ENCODE peak calls at places on chromosomes 13 and 19, in six cellular contexts. W is GM12864, E is HepG2, F is IMR-90, O is small intestine, M is choroid plexus epithelial cell. H is an unnamed sample.

GRCh38 chr19:30388327-30388726 is 16.1 kb downstream of the ZNF536 start:
- DNase-seq in E (no peak), O (no peak), W (no peak), M (no peak), F (no peak), H (no peak)

GRCh38 chr19:18290250-18291018 is 9.0 kb upstream of the JUND start:
- DNase-seq in O (peak; percentile 58), F (peak; percentile 52), E (no peak), W (no peak), M (no peak), H (no peak)

GRCh38 chr13:95656386-95657015 is 12.0 kb upstream of the DZIP1 start:
- DNase-seq in O (no peak), M (no peak), W (no peak), E (no peak), F (no peak), H (no peak)

GRCh38 chr13:106986033-106986484 is 418.1 kb upstream of the ARGLU1 start:
- DNase-seq in E (no peak), M (peak; percentile 13), F (peak; percentile 34), O (peak; percentile 25), W (no peak), H (peak; percentile 27)

GRCh38 chr13:31096624-31097302 is 64.9 kb downstream of the HSPH1 start:
- DNase-seq in F (no peak), M (no peak), O (no peak), E (no peak), W (no peak), H (no peak)

GRCh38 chr19:31530781-31531180 is 181.5 kb upstream of the TSHZ3 start:
- DNase-seq in W (no peak), M (no peak), F (no peak), E (no peak), O (no peak), H (no peak)

GRCh38 chr19:35154535-35155406 is at the start of gene FXYD5:
- DNase-seq in F (peak; percentile 80), W (no peak), E (no peak), M (peak; percentile 68), O (peak; percentile 35), H (peak; percentile 82)

GRCh38 chr19:32924200-32924599 is 47.6 kb downstream of the CEP89 start:
- DNase-seq in E (no peak), O (peak; percentile 31), W (no peak), F (peak; percentile 59), M (no peak), H (peak; percentile 44)

GRCh38 chr19:44608391-44608821 is 5.0 kb upstream of the IGSF23 start:
- DNase-seq in M (peak; percentile 43), F (peak; percentile 69), E (no peak), O (peak; percentile 81), W (no peak), H (peak; percentile 61)

GRCh38 chr13:33111414-33112110 is 95.3 kb downstream of the KL start:
- DNase-seq in O (peak; percentile 38), W (no peak), M (peak; percentile 78), E (peak; percentile 82), F (peak; percentile 61), H (peak; percentile 90)

GRCh38 chr13:113216165-113217056 is 7.0 kb downstream of the CUL4A start:
- DNase-seq in O (peak; percentile 42), E (peak; percentile 45), M (peak; percentile 63), F (peak; percentile 74), W (no peak), H (peak; percentile 61)

GRCh38 chr13:114161644-114162532 is 17.2 kb upstream of the CFAP97D2 start:
- DNase-seq in O (peak; percentile 65), E (peak; percentile 63), W (no peak), M (peak; percentile 34), F (peak; percentile 19), H (peak; percentile 34)

GRCh38 chr13:110339975-110340550 is 33.0 kb downstream of the COL4A2 start:
- DNase-seq in E (no peak), F (no peak), W (no peak), M (no peak), O (no peak), H (no peak)

GRCh38 chr13:110339263-110339662 is 32.2 kb downstream of the COL4A2 start:
- DNase-seq in M (no peak), W (no peak), O (no peak), E (no peak), F (no peak), H (no peak)

GRCh38 chr13:110337287-110337686 is 30.2 kb downstream of the COL4A2 start:
- DNase-seq in W (no peak), F (no peak), M (no peak), O (no peak), E (no peak), H (no peak)

GRCh38 chr13:110336681-110337080 is 29.6 kb downstream of the COL4A2 start:
- DNase-seq in E (no peak), W (no peak), M (no peak), F (peak; percentile 78), O (no peak), H (peak; percentile 84)

DNA sequence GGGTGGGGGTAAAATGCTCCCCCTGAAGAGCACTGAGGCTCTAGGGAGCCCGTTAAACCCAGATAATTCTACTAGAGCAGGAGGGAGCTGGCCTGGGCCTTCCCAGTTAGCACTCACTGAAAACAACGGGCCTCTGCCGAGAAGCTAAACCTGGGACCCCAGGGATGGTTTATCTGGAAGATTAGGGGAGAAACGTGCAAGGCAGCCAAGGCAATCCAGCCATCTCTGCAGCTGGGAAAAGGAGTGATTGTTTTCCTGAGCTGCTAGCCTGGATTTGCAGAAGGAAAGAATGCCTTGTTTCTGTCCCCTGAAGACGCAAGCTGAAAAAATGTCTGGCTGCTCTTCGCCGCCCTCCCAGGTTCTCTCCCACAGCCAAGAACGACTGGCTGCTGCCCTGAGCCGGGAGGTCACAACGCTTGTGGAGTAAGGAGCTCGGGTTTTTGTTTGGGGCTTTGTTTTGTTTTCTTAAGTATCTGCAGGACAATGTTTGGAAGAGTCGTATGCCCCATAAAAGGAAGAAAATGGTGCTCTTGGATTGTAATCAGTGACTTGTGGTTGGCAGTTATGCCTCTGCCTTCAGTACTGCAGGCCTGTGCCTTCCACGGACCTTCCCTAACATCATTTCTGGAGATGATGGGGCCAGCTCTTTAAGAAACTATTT is 31.5 kb downstream of the COL4A2 start:
- DNase-seq in F (peak; percentile 75), E (no peak), M (peak; percentile 93), O (no peak), W (no peak), H (peak; percentile 96)
- H3K4me3 ChIP-seq in F (no peak overlapping the region), E (no peak overlapping the region), M (no peak overlapping the region), O (no peak overlapping the region), W (no peak overlapping the region), H (no peak overlapping the region)

DNA sequence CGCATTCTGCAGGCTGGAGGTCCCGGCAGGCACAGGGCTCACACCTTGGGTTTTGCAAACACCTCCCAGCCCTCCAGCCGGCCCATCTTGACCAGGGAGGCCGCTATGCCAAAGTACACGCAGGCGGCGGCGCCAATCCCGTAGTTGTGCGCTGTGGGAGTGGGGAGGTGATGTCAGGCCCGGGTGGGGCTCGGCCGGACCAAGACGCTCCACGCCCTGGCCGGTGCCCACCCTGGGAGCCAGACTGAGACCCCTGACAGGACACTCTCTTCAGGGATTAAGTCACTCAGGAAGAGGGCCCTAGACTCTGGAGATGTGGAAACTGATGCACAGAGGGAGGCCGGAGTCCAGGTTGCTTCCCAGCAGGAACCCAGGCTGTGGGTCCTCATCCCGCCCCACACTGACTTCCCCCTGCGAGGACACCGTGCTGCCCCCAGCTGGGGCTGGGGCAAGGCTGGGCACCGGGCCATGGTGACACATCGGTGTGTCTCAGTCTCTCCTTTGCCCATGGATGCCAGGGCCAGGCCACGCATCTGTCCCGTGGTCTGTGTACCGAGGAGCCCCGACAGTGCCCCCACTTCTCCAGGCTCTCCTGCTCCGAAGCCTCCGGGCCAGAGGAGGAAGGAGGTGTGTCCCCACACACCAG is 8.8 kb downstream of the NDUFA11 start:
- DNase-seq in O (no peak), F (no peak), M (no peak), W (no peak), E (no peak), H (no peak)
- H3K4me3 ChIP-seq in O (no peak overlapping the region), F (no peak overlapping the region), M (no peak overlapping the region), W (no peak overlapping the region), E (no peak overlapping the region), H (no peak overlapping the region)

DNA sequence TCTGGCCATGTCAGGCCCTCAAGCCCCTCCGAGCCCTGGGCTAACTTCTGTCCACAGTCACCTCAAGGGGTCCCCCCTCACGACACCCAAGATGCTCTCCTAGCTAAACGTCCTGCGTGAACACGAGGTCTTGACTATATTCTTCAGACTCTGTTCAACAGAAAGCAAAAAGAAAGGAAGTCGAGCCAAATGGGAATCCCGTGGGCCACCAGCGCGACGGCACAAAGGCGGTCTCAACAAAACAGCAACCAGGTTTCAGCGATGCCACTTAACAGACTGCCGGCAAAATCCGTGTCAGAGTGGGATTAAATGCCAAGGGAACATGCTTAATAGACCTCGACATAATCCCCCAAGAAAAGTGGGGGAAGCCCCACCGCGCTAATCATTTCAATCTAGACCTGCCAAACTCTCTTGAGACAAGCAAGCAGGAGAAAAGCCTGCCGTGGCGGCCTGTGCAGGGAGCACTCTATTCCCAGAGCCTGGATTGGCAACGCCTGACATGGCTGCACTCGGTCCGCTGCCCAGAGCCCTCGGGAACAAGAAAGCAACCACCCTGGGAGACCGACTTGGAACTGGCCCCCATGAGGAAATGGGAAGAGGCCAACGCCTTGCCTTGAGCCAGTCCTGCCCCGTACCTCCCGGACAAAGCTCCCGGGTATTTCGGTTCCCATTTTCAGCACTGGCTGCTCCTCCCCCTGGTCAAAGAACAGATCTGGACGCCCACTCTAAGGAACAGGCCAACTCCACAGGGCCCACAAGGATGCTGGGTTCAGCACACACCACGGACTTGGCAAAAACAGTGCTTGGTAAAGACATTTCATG is 16.0 kb downstream of the ZC3H4 start:
- DNase-seq in O (no peak), W (no peak), M (no peak), F (no peak), E (no peak), H (no peak)
- H3K4me3 ChIP-seq in O (no peak overlapping the region), W (no peak overlapping the region), M (no peak overlapping the region), F (no peak overlapping the region), E (no peak overlapping the region), H (no peak overlapping the region)

GRCh38 chr19:6802336-6803035 is 30.0 kb downstream of the VAV1 start:
- DNase-seq in M (no peak), F (no peak), E (no peak), W (peak; percentile 58), O (peak; percentile 25), H (no peak)

GRCh38 chr19:6800991-6801396 is 28.5 kb downstream of the VAV1 start:
- DNase-seq in W (no peak), O (no peak), E (peak; percentile 19), M (peak; percentile 64), F (peak; percentile 38), H (peak; percentile 3)

GRCh38 chr19:6806488-6806887 is 34.0 kb downstream of the VAV1 start:
- DNase-seq in M (no peak), O (no peak), W (no peak), E (no peak), F (no peak), H (no peak)

GRCh38 chr19:6803036-6803404 is 30.5 kb downstream of the VAV1 start:
- DNase-seq in E (no peak), M (no peak), F (no peak), O (no peak), W (no peak), H (no peak)

DNA sequence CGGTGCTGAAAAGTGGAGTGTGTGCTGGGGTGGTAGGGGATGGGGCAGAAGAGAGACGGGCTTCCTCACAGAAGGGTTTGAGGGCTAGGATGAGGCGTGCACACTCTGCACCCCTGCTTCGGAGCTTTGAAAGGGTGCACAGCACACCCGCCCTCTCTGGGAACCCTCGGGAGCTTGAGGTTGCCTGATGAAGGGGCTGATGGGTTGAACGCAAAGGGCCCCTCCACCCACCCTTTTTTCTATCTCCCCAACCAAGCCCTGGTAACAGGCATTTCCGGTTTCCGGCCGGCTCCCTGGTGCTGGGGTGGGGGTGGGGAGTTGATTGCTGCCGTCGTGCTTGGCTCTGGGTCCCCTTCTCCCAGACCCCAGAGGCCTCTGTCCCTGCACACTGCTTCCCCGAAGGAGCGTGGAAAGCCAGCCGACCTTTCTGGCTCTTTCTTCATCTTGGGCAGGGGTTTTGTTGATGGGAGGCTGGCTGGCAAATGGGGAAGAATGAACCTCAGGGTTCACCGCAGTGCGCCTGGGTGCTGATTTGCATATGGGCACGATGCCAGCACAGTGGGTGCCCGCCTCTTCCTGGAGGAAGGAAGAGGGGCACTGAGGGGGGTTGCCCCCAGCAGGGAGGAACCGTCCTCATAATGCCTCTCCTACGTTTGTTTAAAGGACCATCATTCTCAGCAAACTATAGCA is 29.0 kb downstream of the VAV1 start:
- DNase-seq in F (no peak), W (peak; percentile 77), M (peak; percentile 9), O (peak; percentile 57), E (no peak), H (no peak)
- H3K4me3 ChIP-seq in F (no peak overlapping the region), W (peak overlapping the region; percentile 44), M (no peak overlapping the region), O (no peak overlapping the region), E (no peak overlapping the region), H (peak overlapping the region; percentile 18)

H was measured in fibroblast of villous mesenchyme.